ENCODE peak calls at places on chromosomes 6 and 20, in eight cellular contexts. One of them, this sample, is unnamed.
A peak's percentile ranks its signal among the peaks of the same experiment; 100 is the strongest.

GRCh38 chr6:29723666-29724588 is 693 bp downstream of the HLA-F start:
- DNase-seq in GM03348: peak; percentile 75
- DNase-seq in CD4-positive, alpha-beta T cell: peak; percentile 67
- DNase-seq in GM04503: no peak
- DNase-seq in stimulated activated CD4-positive, alpha-beta T cell treated with anti-CD3 and anti-CD28 coated beads, Interleukin-15, amount 100 ng/mL, for 24 hours: peak; percentile 85
- DNase-seq in NCI-H2081: no peak
- DNase-seq in aorta: peak; percentile 68
- DNase-seq in mesothelial cell of epicardium: no peak
- DNase-seq in this sample: no peak

GRCh38 chr20:24379116-24379927 is 90.1 kb upstream of the SYNDIG1 start:
- DNase-seq in GM03348: peak; percentile 72
- DNase-seq in NCI-H2081: no peak
- DNase-seq in CD4-positive, alpha-beta T cell: no peak
- DNase-seq in aorta: peak; percentile 73
- DNase-seq in GM04503: peak; percentile 3
- DNase-seq in stimulated activated CD4-positive, alpha-beta T cell treated with anti-CD3 and anti-CD28 coated beads, Interleukin-15, amount 100 ng/mL, for 24 hours: no peak
- DNase-seq in mesothelial cell of epicardium: no peak
- DNase-seq in this sample: peak; percentile 45

GRCh38 chr20:22333885-22334545 is 250.4 kb downstream of the FOXA2 start:
- DNase-seq in CD4-positive, alpha-beta T cell: no peak
- DNase-seq in stimulated activated CD4-positive, alpha-beta T cell treated with anti-CD3 and anti-CD28 coated beads, Interleukin-15, amount 100 ng/mL, for 24 hours: peak; percentile 60
- DNase-seq in GM04503: peak; percentile 9
- DNase-seq in mesothelial cell of epicardium: peak; percentile 71
- DNase-seq in NCI-H2081: peak; percentile 72
- DNase-seq in GM03348: peak; percentile 85
- DNase-seq in aorta: peak; percentile 62
- DNase-seq in this sample: no peak

GRCh38 chr6:88492824-88493223 is 326.7 kb upstream of the CNR1 start:
- DNase-seq in CD4-positive, alpha-beta T cell: no peak
- DNase-seq in mesothelial cell of epicardium: no peak
- DNase-seq in stimulated activated CD4-positive, alpha-beta T cell treated with anti-CD3 and anti-CD28 coated beads, Interleukin-15, amount 100 ng/mL, for 24 hours: no peak
- DNase-seq in aorta: no peak
- DNase-seq in NCI-H2081: peak; percentile 11
- DNase-seq in GM04503: no peak
- DNase-seq in GM03348: peak; percentile 54
- DNase-seq in this sample: no peak

GRCh38 chr6:37987008-37987407 is 167.5 kb downstream of the ZFAND3 start:
- DNase-seq in GM03348: peak; percentile 68
- DNase-seq in GM04503: no peak
- DNase-seq in aorta: no peak
- DNase-seq in mesothelial cell of epicardium: no peak
- DNase-seq in stimulated activated CD4-positive, alpha-beta T cell treated with anti-CD3 and anti-CD28 coated beads, Interleukin-15, amount 100 ng/mL, for 24 hours: peak; percentile 55
- DNase-seq in CD4-positive, alpha-beta T cell: no peak
- DNase-seq in NCI-H2081: no peak
- DNase-seq in this sample: no peak

GRCh38 chr6:88843040-88843439 is 120.4 kb downstream of the RNGTT start:
- DNase-seq in GM03348: peak; percentile 81
- DNase-seq in GM04503: peak; percentile 57
- DNase-seq in aorta: no peak
- DNase-seq in NCI-H2081: no peak
- DNase-seq in mesothelial cell of epicardium: no peak
- DNase-seq in stimulated activated CD4-positive, alpha-beta T cell treated with anti-CD3 and anti-CD28 coated beads, Interleukin-15, amount 100 ng/mL, for 24 hours: no peak
- DNase-seq in CD4-positive, alpha-beta T cell: no peak
- DNase-seq in this sample: peak; percentile 77

GRCh38 chr6:137661601-137662000 is 167.4 kb upstream of the OLIG3 start:
- DNase-seq in CD4-positive, alpha-beta T cell: no peak
- DNase-seq in GM03348: peak; percentile 36
- DNase-seq in aorta: no peak
- DNase-seq in NCI-H2081: peak; percentile 16
- DNase-seq in stimulated activated CD4-positive, alpha-beta T cell treated with anti-CD3 and anti-CD28 coated beads, Interleukin-15, amount 100 ng/mL, for 24 hours: peak; percentile 78
- DNase-seq in GM04503: no peak
- DNase-seq in mesothelial cell of epicardium: no peak
- DNase-seq in this sample: no peak

GRCh38 chr6:157531169-157531985 is 150.4 kb downstream of the ZDHHC14 start:
- DNase-seq in mesothelial cell of epicardium: no peak
- DNase-seq in aorta: no peak
- DNase-seq in NCI-H2081: no peak
- DNase-seq in GM04503: no peak
- DNase-seq in CD4-positive, alpha-beta T cell: no peak
- DNase-seq in GM03348: no peak
- DNase-seq in stimulated activated CD4-positive, alpha-beta T cell treated with anti-CD3 and anti-CD28 coated beads, Interleukin-15, amount 100 ng/mL, for 24 hours: no peak
- DNase-seq in this sample: no peak

GRCh38 chr6:51459958-51460357 is 627.5 kb downstream of the PKHD1 start:
- DNase-seq in GM04503: no peak
- DNase-seq in NCI-H2081: no peak
- DNase-seq in GM03348: no peak
- DNase-seq in stimulated activated CD4-positive, alpha-beta T cell treated with anti-CD3 and anti-CD28 coated beads, Interleukin-15, amount 100 ng/mL, for 24 hours: no peak
- DNase-seq in mesothelial cell of epicardium: no peak
- DNase-seq in CD4-positive, alpha-beta T cell: no peak
- DNase-seq in aorta: no peak
- DNase-seq in this sample: no peak

GRCh38 chr20:38343798-38344701 is 2.2 kb upstream of the LBP start:
- DNase-seq in GM03348: no peak
- DNase-seq in CD4-positive, alpha-beta T cell: no peak
- DNase-seq in GM04503: no peak
- DNase-seq in stimulated activated CD4-positive, alpha-beta T cell treated with anti-CD3 and anti-CD28 coated beads, Interleukin-15, amount 100 ng/mL, for 24 hours: no peak
- DNase-seq in NCI-H2081: no peak
- DNase-seq in mesothelial cell of epicardium: no peak
- DNase-seq in aorta: no peak
- DNase-seq in this sample: no peak

GRCh38 chr20:32619586-32619985 is 34.5 kb upstream of the NOL4L start:
- DNase-seq in aorta: no peak
- DNase-seq in stimulated activated CD4-positive, alpha-beta T cell treated with anti-CD3 and anti-CD28 coated beads, Interleukin-15, amount 100 ng/mL, for 24 hours: no peak
- DNase-seq in NCI-H2081: no peak
- DNase-seq in GM04503: no peak
- DNase-seq in mesothelial cell of epicardium: no peak
- DNase-seq in GM03348: no peak
- DNase-seq in CD4-positive, alpha-beta T cell: no peak
- DNase-seq in this sample: no peak

GRCh38 chr20:35232575-35232974 is 6.1 kb downstream of the MMP24 start:
- DNase-seq in stimulated activated CD4-positive, alpha-beta T cell treated with anti-CD3 and anti-CD28 coated beads, Interleukin-15, amount 100 ng/mL, for 24 hours: no peak
- DNase-seq in GM03348: peak; percentile 70
- DNase-seq in CD4-positive, alpha-beta T cell: no peak
- DNase-seq in NCI-H2081: no peak
- DNase-seq in aorta: no peak
- DNase-seq in GM04503: peak; percentile 50
- DNase-seq in mesothelial cell of epicardium: no peak
- DNase-seq in this sample: peak; percentile 56

GRCh38 chr6:169528755-169529154 is 173.1 kb downstream of the WDR27 start:
- DNase-seq in GM04503: no peak
- DNase-seq in mesothelial cell of epicardium: no peak
- DNase-seq in NCI-H2081: no peak
- DNase-seq in CD4-positive, alpha-beta T cell: no peak
- DNase-seq in GM03348: no peak
- DNase-seq in stimulated activated CD4-positive, alpha-beta T cell treated with anti-CD3 and anti-CD28 coated beads, Interleukin-15, amount 100 ng/mL, for 24 hours: no peak
- DNase-seq in aorta: no peak
- DNase-seq in this sample: no peak

GRCh38 chr6:168442646-168443045 is 1.7 kb downstream of the SMOC2 start:
- DNase-seq in mesothelial cell of epicardium: no peak
- DNase-seq in NCI-H2081: no peak
- DNase-seq in stimulated activated CD4-positive, alpha-beta T cell treated with anti-CD3 and anti-CD28 coated beads, Interleukin-15, amount 100 ng/mL, for 24 hours: no peak
- DNase-seq in GM03348: no peak
- DNase-seq in CD4-positive, alpha-beta T cell: no peak
- DNase-seq in GM04503: no peak
- DNase-seq in aorta: no peak
- DNase-seq in this sample: no peak

GRCh38 chr20:44959082-44959895 is 908 bp downstream of the TOMM34 start:
- DNase-seq in mesothelial cell of epicardium: peak; percentile 49
- DNase-seq in NCI-H2081: no peak
- DNase-seq in GM04503: no peak
- DNase-seq in aorta: no peak
- DNase-seq in CD4-positive, alpha-beta T cell: peak; percentile 26
- DNase-seq in GM03348: peak; percentile 45
- DNase-seq in stimulated activated CD4-positive, alpha-beta T cell treated with anti-CD3 and anti-CD28 coated beads, Interleukin-15, amount 100 ng/mL, for 24 hours: peak; percentile 77
- DNase-seq in this sample: no peak

GRCh38 chr20:51389543-51389924 is 153.0 kb downstream of the NFATC2 start:
- DNase-seq in GM04503: no peak
- DNase-seq in stimulated activated CD4-positive, alpha-beta T cell treated with anti-CD3 and anti-CD28 coated beads, Interleukin-15, amount 100 ng/mL, for 24 hours: no peak
- DNase-seq in CD4-positive, alpha-beta T cell: no peak
- DNase-seq in aorta: no peak
- DNase-seq in GM03348: no peak
- DNase-seq in mesothelial cell of epicardium: no peak
- DNase-seq in NCI-H2081: no peak
- DNase-seq in this sample: no peak

GRCh38 chr20:50369225-50370035 is 140.8 kb upstream of the PTPN1 start:
- DNase-seq in GM03348: no peak
- DNase-seq in mesothelial cell of epicardium: no peak
- DNase-seq in GM04503: no peak
- DNase-seq in stimulated activated CD4-positive, alpha-beta T cell treated with anti-CD3 and anti-CD28 coated beads, Interleukin-15, amount 100 ng/mL, for 24 hours: no peak
- DNase-seq in NCI-H2081: peak; percentile 55
- DNase-seq in aorta: no peak
- DNase-seq in CD4-positive, alpha-beta T cell: no peak
- DNase-seq in this sample: no peak

This sample was measured in BJ.